ENCODE peak calls at places on chromosomes 11 and 22, in seven cellular contexts. Y is right lobe of liver; D is small intestine; E is HCT116; G is neural progenitor cell; A is psoas muscle; Q is CD4-positive, alpha-beta memory T cell. F is an unnamed sample.

GRCh38 chr11:95432714-95433503 is 201.9 kb upstream of the SESN3 start:
- DNase-seq in Q (no peak), A (no peak), E (no peak), G (no peak), D (peak; percentile 1), Y (no peak), F (no peak)

GRCh38 chr11:122776546-122776945 is 61.8 kb upstream of the CRTAM start:
- DNase-seq in Y (no peak), D (no peak), G (no peak), Q (no peak), E (no peak), A (no peak), F (no peak)

GRCh38 chr11:76672431-76673163 is 2.0 kb upstream of the LRRC32 start:
- DNase-seq in G (no peak), Y (no peak), A (no peak), E (no peak), Q (peak; percentile 35), D (peak; percentile 68), F (no peak)

GRCh38 chr11:63906585-63906984 is 10.4 kb downstream of the RCOR2 start:
- DNase-seq in Q (peak; percentile 45), E (no peak), A (no peak), D (no peak), G (peak; percentile 52), Y (no peak), F (no peak)

GRCh38 chr11:117023178-117023577 is 75.0 kb downstream of the SIK3 start:
- DNase-seq in E (no peak), Y (no peak), G (no peak), A (no peak), D (no peak), Q (no peak), F (no peak)

GRCh38 chr11:100403817-100404216 is 283.3 kb upstream of the ARHGAP42 start:
- DNase-seq in A (no peak), E (no peak), Q (no peak), D (no peak), Y (no peak), G (peak; percentile 42), F (no peak)

GRCh38 chr11:33598426-33599069 is 102.1 kb downstream of the C11orf91 start:
- DNase-seq in A (no peak), D (no peak), G (peak; percentile 67), E (no peak), Q (no peak), Y (no peak), F (no peak)

GRCh38 chr11:26700536-26701235 is 21.2 kb downstream of the SLC5A12 start:
- DNase-seq in G (peak; percentile 13), D (no peak), E (no peak), Y (no peak), A (no peak), Q (no peak), F (no peak)

GRCh38 chr11:58900479-58901420 is 38.5 kb upstream of the GLYATL1 start:
- DNase-seq in D (peak; percentile 58), G (peak; percentile 93), A (peak; percentile 59), Q (no peak), E (peak; percentile 80), Y (peak; percentile 85), F (peak; percentile 85)

GRCh38 chr11:128882451-128882850 is 8.7 kb upstream of the KCNJ5 start:
- DNase-seq in D (no peak), Y (no peak), A (no peak), Q (no peak), G (no peak), E (no peak), F (no peak)

GRCh38 chr22:38706885-38707180 is 1.1 kb downstream of the GTPBP1 start:
- DNase-seq in D (no peak), G (no peak), Y (no peak), Q (no peak), E (no peak), A (no peak), F (no peak)

GRCh38 chr11:26621147-26621546 is 49.1 kb upstream of the MUC15 start:
- DNase-seq in A (no peak), Y (no peak), G (no peak), D (no peak), E (no peak), Q (no peak), F (no peak)

GRCh38 chr22:46602025-46602424 is 18.2 kb upstream of the GRAMD4 start:
- DNase-seq in Q (no peak), E (no peak), G (no peak), Y (no peak), D (no peak), A (peak; percentile 31), F (no peak)

GRCh38 chr11:46300270-46300669 is 22.8 kb downstream of the CREB3L1 start:
- DNase-seq in Y (no peak), D (no peak), Q (no peak), E (no peak), G (no peak), A (no peak), F (no peak)

GRCh38 chr22:29370556-29370955 is 17.8 kb downstream of the AP1B1 start:
- DNase-seq in D (no peak), E (no peak), A (no peak), G (peak; percentile 60), Q (no peak), Y (no peak), F (no peak)

GRCh38 chr11:57539342-57539741 is 1.9 kb downstream of the SMTNL1 start:
- DNase-seq in Y (no peak), E (no peak), Q (no peak), G (no peak), D (no peak), A (no peak), F (no peak)

GRCh38 chr11:114479331-114479730 is 40.1 kb downstream of the REXO2 start:
- DNase-seq in G (no peak), Q (no peak), D (no peak), A (no peak), E (no peak), Y (no peak), F (no peak)

GRCh38 chr22:20606041-20606783 is 98.8 kb downstream of the MED15 start:
- DNase-seq in E (peak; percentile 83), A (no peak), Q (peak; percentile 66), Y (peak; percentile 89), G (peak; percentile 84), D (peak; percentile 79), F (peak; percentile 92)

GRCh38 chr11:60792521-60792920 is 7.4 kb downstream of the MS4A10 start:
- DNase-seq in Q (no peak), Y (no peak), G (no peak), D (no peak), A (no peak), E (no peak), F (no peak)

GRCh38 chr22:43166132-43166930 is 15.0 kb downstream of the TSPO start:
- DNase-seq in Q (no peak), Y (no peak), D (no peak), A (no peak), G (no peak), E (no peak), F (no peak)
- H3K4me1 ChIP-seq in Q (no peaks in the 10 kb centered on the region), Y (no peaks in the 10 kb centered on the region), D (no peaks in the 10 kb centered on the region), A (no peaks in the 10 kb centered on the region), G (no peaks in the 10 kb centered on the region), E (no peaks in the 10 kb centered on the region), F (peaks cover 11% of the 10 kb centered on the region)

GRCh38 chr22:27886843-27887151 is 32.3 kb downstream of the PITPNB start:
- DNase-seq in E (no peak), G (no peak), A (no peak), Q (no peak), Y (no peak), D (no peak), F (no peak)

GRCh38 chr22:27880778-27881394 is 38.2 kb downstream of the PITPNB start:
- DNase-seq in E (peak; percentile 47), D (peak; percentile 64), A (no peak), G (peak; percentile 67), Y (no peak), Q (peak; percentile 30), F (no peak)

GRCh38 chr22:27885977-27886842 is 32.8 kb downstream of the PITPNB start:
- DNase-seq in D (peak; percentile 36), Y (no peak), Q (peak; percentile 35), G (peak; percentile 61), E (peak; percentile 8), A (no peak), F (no peak)

GRCh38 chr22:27881404-27881803 is 37.7 kb downstream of the PITPNB start:
- DNase-seq in G (peak; percentile 47), Q (no peak), A (no peak), D (no peak), E (no peak), Y (no peak), F (no peak)

GRCh38 chr22:27883656-27884350 is 35.3 kb downstream of the PITPNB start:
- DNase-seq in G (no peak), D (no peak), A (no peak), Q (no peak), E (no peak), Y (no peak), F (no peak)
- H3K36me3 ChIP-seq in G (no peaks in the 10 kb centered on the region), D (peaks cover 4% of the 10 kb centered on the region), A (peaks cover 8% of the 10 kb centered on the region), Q (peaks cover 14% of the 10 kb centered on the region), E (peaks cover 29% of the 10 kb centered on the region), Y (no peaks in the 10 kb centered on the region), F (peaks cover 40% of the 10 kb centered on the region)

GRCh38 chr11:2647167-2647566 is 52.6 kb downstream of the KCNQ1OT1 start:
- DNase-seq in G (no peak), E (no peak), Q (no peak), A (no peak), D (no peak), Y (no peak), F (no peak)

GRCh38 chr11:2644844-2645778 is 54.7 kb downstream of the KCNQ1OT1 start:
- DNase-seq in Q (no peak), D (no peak), A (no peak), E (no peak), G (no peak), Y (no peak), F (no peak)

GRCh38 chr11:2645779-2646118 is 54.0 kb downstream of the KCNQ1OT1 start:
- DNase-seq in D (no peak), G (no peak), Q (no peak), A (no peak), E (no peak), Y (no peak), F (no peak)

GRCh38 chr11:2641623-2642022 is 58.2 kb downstream of the KCNQ1OT1 start:
- DNase-seq in E (no peak), Q (no peak), Y (no peak), G (no peak), A (no peak), D (no peak), F (no peak)

DNA sequence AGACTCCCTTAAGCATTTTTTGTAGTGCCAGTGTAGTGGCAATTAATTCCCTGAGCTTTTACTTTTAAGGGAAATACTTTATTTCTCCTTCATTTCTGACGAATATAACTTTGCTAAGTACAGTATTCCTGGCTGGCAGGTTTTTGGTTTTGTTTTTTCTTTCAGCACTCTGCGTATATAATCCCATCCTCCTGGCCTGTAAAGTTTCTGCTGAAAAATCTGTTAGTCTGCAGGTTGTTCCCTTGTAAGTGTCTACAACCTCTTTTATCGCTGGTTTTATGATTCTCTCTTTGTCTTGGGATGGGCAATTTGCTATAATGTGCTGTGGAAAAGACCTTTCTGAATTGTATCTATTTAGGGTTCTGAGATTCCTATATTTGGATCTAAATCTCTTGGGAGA is 56.0 kb downstream of the KCNQ1OT1 start:
- DNase-seq in D (no peak), A (no peak), E (no peak), Y (no peak), Q (no peak), G (no peak), F (no peak)
- H3K9me3 ChIP-seq in D (peaks cover 1% of the 10 kb centered on the region), A (peaks cover 71% of the 10 kb centered on the region), E (peaks cover 11% of the 10 kb centered on the region), Y (peaks cover 8% of the 10 kb centered on the region), Q (no peaks in the 10 kb centered on the region), G (peaks cover 57% of the 10 kb centered on the region), F (peaks cover 24% of the 10 kb centered on the region)

DNA sequence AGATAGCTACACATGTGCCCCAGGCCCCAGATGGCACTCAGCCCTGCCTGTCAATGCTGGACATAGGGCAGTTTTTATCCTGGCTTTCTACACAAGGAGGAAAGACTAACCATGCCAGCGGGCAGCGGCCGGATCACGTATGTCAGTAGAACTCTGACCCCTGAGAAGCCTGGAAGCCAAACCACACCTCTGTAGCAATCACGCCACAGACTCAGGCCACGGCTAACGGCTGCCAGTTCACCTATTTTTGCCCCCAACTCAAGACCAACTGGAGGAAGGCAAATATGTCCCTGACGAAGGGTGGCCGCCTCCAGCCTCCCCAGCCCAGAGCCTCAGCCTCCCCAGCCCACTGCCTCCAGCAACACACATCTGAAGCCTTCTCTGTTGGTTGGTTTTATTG is 7.2 kb upstream of the CD81 start:
- DNase-seq in A (no peak), E (no peak), Y (peak; percentile 93), Q (no peak), G (no peak), D (no peak), F (peak; percentile 53)
- H3K4me1 ChIP-seq in A (no peaks in the 10 kb centered on the region), E (no peaks in the 10 kb centered on the region), Y (peaks cover 26% of the 10 kb centered on the region), Q (no peaks in the 10 kb centered on the region), G (no peaks in the 10 kb centered on the region), D (no peaks in the 10 kb centered on the region), F (peaks cover 5% of the 10 kb centered on the region)

F was measured in upper lobe of right lung.